ENCODE peak calls at places on chromosomes 2 and 18, in seven cellular contexts. L is H1, O is K562, G is HepG2, N is SK-N-SH, T is HCT116, C is GM12878. H is an unnamed sample.

GRCh38 chr2:197079832-197080555 is 153.5 kb upstream of the PGAP1 start:
- DNase-seq in L (no peak), O (no peak), G (no peak), N (peak; percentile 59), T (no peak), C (no peak), H (no peak)

GRCh38 chr18:53906681-53907080 is 317.8 kb downstream of the MBD2 start:
- DNase-seq in L (no peak), O (no peak), G (no peak), N (no peak), T (no peak), C (no peak), H (no peak)

GRCh38 chr2:217950401-217950871 is 52.4 kb downstream of the TNS1 start:
- DNase-seq in L (no peak), O (no peak), G (no peak), N (no peak), T (no peak), C (no peak), H (no peak)

GRCh38 chr18:34643982-34644381 is 66.1 kb upstream of the DTNA start:
- DNase-seq in L (no peak), O (no peak), G (no peak), N (peak; percentile 12), T (no peak), C (no peak), H (no peak)

GRCh38 chr18:631560-631959 is 25.9 kb upstream of the TYMS start:
- DNase-seq in L (no peak), O (no peak), G (no peak), N (no peak), T (no peak), C (no peak), H (no peak)

GRCh38 chr2:108927936-108928659 is 60.9 kb downstream of the EDAR start:
- DNase-seq in L (no peak), O (peak; percentile 61), G (peak; percentile 51), N (peak; percentile 79), T (peak; percentile 43), C (no peak), H (peak; percentile 62)

GRCh38 chr18:3655637-3656050 is 205.7 kb downstream of the TGIF1 start:
- DNase-seq in L (no peak), O (peak; percentile 73), G (no peak), N (no peak), T (no peak), C (no peak), H (no peak)

GRCh38 chr2:233210843-233211600 is 40.5 kb upstream of the ATG16L1 start:
- DNase-seq in L (no peak), O (no peak), G (no peak), N (no peak), T (peak; percentile 62), C (no peak), H (peak; percentile 46)

GRCh38 chr18:79698668-79699335 is 19.2 kb downstream of the CTDP1 start:
- DNase-seq in L (no peak), O (no peak), G (no peak), N (no peak), T (no peak), C (no peak), H (no peak)

GRCh38 chr2:45962522-45962921 is 311.0 kb downstream of the PRKCE start:
- DNase-seq in L (no peak), O (no peak), G (no peak), N (peak; percentile 68), T (peak; percentile 68), C (no peak), H (peak; percentile 35)

GRCh38 chr2:114108819-114109416 is 219.0 kb downstream of the ACTR3 start:
- DNase-seq in L (no peak), O (no peak), G (no peak), N (no peak), T (no peak), C (no peak), H (no peak)

GRCh38 chr2:184698476-184698875 is 100.1 kb downstream of the ZNF804A start:
- DNase-seq in L (no peak), O (no peak), G (no peak), N (no peak), T (no peak), C (no peak), H (no peak)

GRCh38 chr18:61091379-61091778 is 241.9 kb upstream of the CDH20 start:
- DNase-seq in L (no peak), O (no peak), G (no peak), N (no peak), T (no peak), C (no peak), H (no peak)

GRCh38 chr18:44951748-44952147 is 271.1 kb downstream of the SETBP1 start:
- DNase-seq in L (no peak), O (no peak), G (no peak), N (no peak), T (no peak), C (no peak), H (no peak)

GRCh38 chr2:18559941-18560796 is at the start of gene RDH14:
- DNase-seq in L (peak; percentile 96), O (peak; percentile 95), G (peak; percentile 97), N (peak; percentile 95), T (peak; percentile 75), C (peak; percentile 69), H (peak; percentile 90)

GRCh38 chr2:19837235-19837766 is 64.5 kb downstream of the TTC32 start:
- DNase-seq in L (peak; percentile 11), O (no peak), G (no peak), N (no peak), T (no peak), C (no peak), H (no peak)

GRCh38 chr18:23826850-23827620 is 137.8 kb downstream of the LAMA3 start:
- DNase-seq in L (no peak), O (no peak), G (no peak), N (no peak), T (no peak), C (no peak), H (no peak)

GRCh38 chr18:23828426-23828825 is 139.2 kb downstream of the LAMA3 start:
- DNase-seq in L (no peak), O (peak; percentile 8), G (peak; percentile 23), N (no peak), T (peak; percentile 67), C (no peak), H (peak; percentile 3)

GRCh38 chr18:23825978-23826405 is 136.7 kb downstream of the LAMA3 start:
- DNase-seq in L (no peak), O (no peak), G (no peak), N (no peak), T (no peak), C (no peak), H (no peak)

GRCh38 chr18:23825496-23825895 is 136.2 kb downstream of the LAMA3 start:
- DNase-seq in L (no peak), O (no peak), G (no peak), N (no peak), T (no peak), C (no peak), H (no peak)

GRCh38 chr18:23827681-23828080 is 138.4 kb downstream of the LAMA3 start:
- DNase-seq in L (no peak), O (no peak), G (no peak), N (no peak), T (no peak), C (no peak), H (peak; percentile 25)
- TF ChIP-seq JUND in L (no peak), O (no peak), G (no peak), N (no peak), T (no peak), C (no peak), H (no peak)

DNA sequence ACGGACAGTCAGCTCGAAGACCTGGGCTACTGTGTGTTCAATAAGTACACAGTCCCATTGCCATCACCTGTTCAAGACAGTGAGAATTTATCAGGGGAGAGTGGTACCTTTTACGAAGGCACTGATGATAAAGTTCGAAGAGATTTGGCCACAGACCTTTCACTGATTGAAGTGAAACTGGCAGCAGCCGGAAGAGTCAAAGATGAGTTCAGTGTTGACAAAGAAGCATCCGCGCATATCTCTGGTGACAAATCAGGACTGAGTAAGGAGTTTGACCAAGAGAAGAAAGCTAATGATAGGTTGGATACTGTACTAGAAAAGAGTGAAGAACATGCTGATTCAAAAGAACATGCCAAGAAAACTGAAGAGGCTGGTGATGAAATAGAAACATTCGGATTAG is 76.9 kb upstream of the UNC80 start:
- DNase-seq in L (no peak), O (no peak), G (no peak), N (no peak), T (no peak), C (no peak), H (no peak)
- TF ChIP-seq JUND in L (no peak), O (no peak), G (no peak), N (no peak), T (no peak), C (no peak), H (no peak)

GRCh38 chr2:120350801-120351324 is 4.9 kb downstream of the INHBB start:
- DNase-seq in L (no peak), O (peak; percentile 18), G (no peak), N (no peak), T (no peak), C (no peak), H (no peak)

GRCh38 chr2:120354467-120354866 is 8.5 kb downstream of the INHBB start:
- DNase-seq in L (no peak), O (no peak), G (no peak), N (no peak), T (no peak), C (no peak), H (no peak)

GRCh38 chr2:120353931-120354330 is 8.0 kb downstream of the INHBB start:
- DNase-seq in L (no peak), O (no peak), G (no peak), N (no peak), T (no peak), C (no peak), H (no peak)

GRCh38 chr2:120353591-120353898 is 7.6 kb downstream of the INHBB start:
- DNase-seq in L (no peak), O (no peak), G (no peak), N (no peak), T (no peak), C (no peak), H (no peak)

DNA sequence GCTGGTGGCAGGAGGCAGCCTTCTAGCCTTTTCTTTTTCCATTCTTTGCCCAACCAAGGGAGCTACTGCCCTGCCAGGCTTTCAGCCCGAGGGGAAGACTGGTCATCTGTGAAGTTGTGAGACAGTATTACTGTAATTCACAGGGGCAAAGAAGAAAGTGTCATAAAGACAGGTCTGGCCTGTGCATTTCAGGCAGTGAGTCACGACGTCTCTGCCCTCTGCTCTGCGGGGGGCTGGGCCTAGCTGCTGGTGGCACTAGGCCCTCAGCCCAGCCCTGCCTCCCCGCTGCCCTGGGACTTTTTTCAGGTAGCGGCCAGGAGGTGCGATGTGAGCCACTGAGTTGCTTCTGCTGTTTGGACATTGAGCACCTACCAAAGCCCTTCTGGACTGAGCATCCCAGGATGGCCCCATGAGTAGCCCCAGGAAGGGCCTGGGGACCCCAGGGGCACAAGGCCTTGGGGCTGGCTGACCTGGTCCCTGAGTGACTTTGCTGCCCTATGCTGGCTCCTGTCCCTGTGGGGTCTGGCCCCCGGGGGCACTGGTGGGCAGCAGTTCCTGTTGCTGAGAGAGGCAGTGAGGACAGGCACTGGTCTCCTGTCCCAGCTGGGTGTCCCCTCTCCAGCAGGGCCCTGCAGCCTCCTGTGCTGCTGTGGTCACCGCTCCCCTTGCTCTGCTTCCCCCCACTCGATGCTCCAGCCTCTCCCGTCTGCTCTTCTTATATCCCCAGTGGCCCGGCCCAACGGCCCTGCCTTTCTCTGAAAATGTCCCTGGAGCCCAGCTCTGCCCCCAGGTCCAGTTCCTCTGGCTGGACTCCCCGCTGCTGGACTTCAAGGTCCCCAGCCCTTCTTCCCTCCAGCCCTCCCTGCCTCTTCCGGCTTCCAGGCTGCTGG is 7.0 kb downstream of the INHBB start:
- DNase-seq in L (no peak), O (no peak), G (no peak), N (no peak), T (no peak), C (no peak), H (no peak)
- TF ChIP-seq JUND in L (no peak), O (no peak), G (no peak), N (no peak), T (no peak), C (no peak), H (no peak)

GRCh38 chr18:65788373-65788772 is 37.6 kb downstream of the CDH7 start:
- DNase-seq in L (no peak), O (peak; percentile 1), G (peak; percentile 41), N (peak; percentile 14), T (no peak), C (no peak), H (no peak)
- TF ChIP-seq JUND in L (no peak), O (no peak), G (no peak), N (no peak), T (no peak), C (no peak), H (no peak)